ENCODE peak calls at places on chromosomes 2 and 18, in five cellular contexts. V, R, B, C and T are unnamed samples.

GRCh38 chr18:3584897-3585460 is 135.0 kb downstream of the TGIF1 start:
- DNase-seq in V (no peak), R (no peak), B (peak), C (peak), T (no peak)

GRCh38 chr2:28713582-28714292 is 37.9 kb upstream of the PPP1CB start:
- DNase-seq in V (peak), R (no peak), B (no peak), C (no peak), T (no peak)

GRCh38 chr2:28647682-28648081 is 103.9 kb upstream of the PPP1CB start:
- DNase-seq in V (no peak), R (no peak), B (no peak), C (no peak), T (no peak)

GRCh38 chr2:114354199-114354598 is 88.2 kb upstream of the DPP10 start:
- DNase-seq in V (no peak), R (no peak), B (no peak), C (no peak), T (no peak)

GRCh38 chr18:10462597-10462996 is 8.2 kb downstream of the APCDD1 start:
- DNase-seq in V (no peak), R (no peak), B (no peak), C (no peak), T (no peak)

GRCh38 chr2:16119741-16120140 is 179.4 kb downstream of the MYCN start:
- DNase-seq in V (no peak), R (no peak), B (peak), C (no peak), T (no peak)

GRCh38 chr2:41928593-41928992 is 119.2 kb upstream of the PKDCC start:
- DNase-seq in V (peak), R (no peak), B (no peak), C (no peak), T (no peak)

GRCh38 chr2:45631955-45632354 is 19.5 kb upstream of the PRKCE start:
- DNase-seq in V (no peak), R (no peak), B (no peak), C (no peak), T (no peak)

GRCh38 chr2:34734042-34734441 is 1134.9 kb upstream of the FAM98A start:
- DNase-seq in V (no peak), R (no peak), B (no peak), C (no peak), T (no peak)

GRCh38 chr2:31078579-31079105 is 59.6 kb downstream of the GALNT14 start:
- DNase-seq in V (no peak), R (no peak), B (no peak), C (no peak), T (no peak)

GRCh38 chr2:224837066-224837465 is 120.9 kb upstream of the CCDC195 start:
- DNase-seq in V (peak), R (no peak), B (no peak), C (no peak), T (no peak)

GRCh38 chr2:137943948-137944347 is 20.3 kb upstream of the HNMT start:
- DNase-seq in V (no peak), R (no peak), B (no peak), C (no peak), T (no peak)

GRCh38 chr2:109521233-109521632 is 92.5 kb downstream of the SEPTIN10 start:
- DNase-seq in V (no peak), R (no peak), B (no peak), C (no peak), T (no peak)

GRCh38 chr2:235373171-235373570 is 120.7 kb upstream of the AGAP1 start:
- DNase-seq in V (no peak), R (no peak), B (no peak), C (no peak), T (no peak)

GRCh38 chr2:138572318-138572717 is 70.7 kb downstream of the SPOPL start:
- DNase-seq in V (peak), R (no peak), B (no peak), C (no peak), T (no peak)

GRCh38 chr2:113791697-113792590 is 35.5 kb upstream of the SLC35F5 start:
- DNase-seq in V (peak), R (no peak), B (no peak), C (no peak), T (no peak)

GRCh38 chr2:79630972-79631551 is 118.2 kb downstream of the CTNNA2 start:
- DNase-seq in V (no peak), R (no peak), B (no peak), C (no peak), T (no peak)

GRCh38 chr2:189751080-189751658 is 11.4 kb downstream of the OSGEPL1 start:
- DNase-seq in V (peak), R (peak), B (peak), C (no peak), T (no peak)

GRCh38 chr2:238321467-238321866 is 1.1 kb downstream of the TRAF3IP1 start:
- DNase-seq in V (no peak), R (no peak), B (no peak), C (no peak), T (no peak)

GRCh38 chr2:151032741-151033152 is 228.9 kb downstream of the RBM43 start:
- DNase-seq in V (peak), R (no peak), B (no peak), C (peak), T (peak)

GRCh38 chr2:215612770-215613169 is 176.9 kb upstream of the FN1 start:
- DNase-seq in V (peak), R (no peak), B (no peak), C (no peak), T (peak)

GRCh38 chr18:58446661-58447060 is 182.2 kb downstream of the ALPK2 start:
- DNase-seq in V (no peak), R (no peak), B (no peak), C (no peak), T (no peak)

GRCh38 chr2:175010848-175011254 is 5.7 kb upstream of the CHN1 start:
- DNase-seq in V (peak), R (no peak), B (no peak), C (no peak), T (no peak)

GRCh38 chr2:122748552-122749011 is 993.1 kb downstream of the TSN start:
- DNase-seq in V (peak), R (no peak), B (peak), C (no peak), T (no peak)

GRCh38 chr18:58947136-58947732 is 82.6 kb downstream of the ZNF532 start:
- DNase-seq in V (no peak), R (no peak), B (no peak), C (no peak), T (no peak)

GRCh38 chr2:232523682-232524597 is 2.0 kb upstream of the CHRND start:
- DNase-seq in V (peak), R (no peak), B (peak), C (no peak), T (no peak)

GRCh38 chr18:76558881-76559667 is 64.0 kb upstream of the ZNF516 start:
- DNase-seq in V (peak), R (peak), B (peak), C (no peak), T (no peak)

GRCh38 chr2:201558232-201558631 is 85.1 kb downstream of the TMEM237 start:
- DNase-seq in V (no peak), R (no peak), B (peak), C (no peak), T (no peak)

GRCh38 chr2:205321240-205321639 is 361.1 kb upstream of the NRP2 start:
- DNase-seq in V (peak), R (no peak), B (no peak), C (no peak), T (no peak)

GRCh38 chr2:195658541-195658890 is 1.5 kb downstream of the SLC39A10 start:
- DNase-seq in V (peak), R (no peak), B (no peak), C (no peak), T (peak)

GRCh38 chr2:111116016-111116746 is 4.5 kb upstream of the BCL2L11 start:
- DNase-seq in V (no peak), R (no peak), B (no peak), C (no peak), T (no peak)

GRCh38 chr2:111117666-111118454 is 2.9 kb upstream of the BCL2L11 start:
- DNase-seq in V (peak), R (no peak), B (peak), C (peak), T (peak)

GRCh38 chr2:111119004-111119846 is 1.5 kb upstream of the BCL2L11 start:
- DNase-seq in V (no peak), R (no peak), B (peak), C (no peak), T (no peak)

GRCh38 chr2:111118455-111119003 is 2.2 kb upstream of the BCL2L11 start:
- DNase-seq in V (no peak), R (no peak), B (peak), C (no peak), T (no peak)

GRCh38 chr2:111116843-111117665 is 3.7 kb upstream of the BCL2L11 start:
- DNase-seq in V (peak), R (peak), B (peak), C (peak), T (no peak)
- H3K4me3 ChIP-seq in V (peak), R (peak), B (peak), C (peak), T (peak)

DNA sequence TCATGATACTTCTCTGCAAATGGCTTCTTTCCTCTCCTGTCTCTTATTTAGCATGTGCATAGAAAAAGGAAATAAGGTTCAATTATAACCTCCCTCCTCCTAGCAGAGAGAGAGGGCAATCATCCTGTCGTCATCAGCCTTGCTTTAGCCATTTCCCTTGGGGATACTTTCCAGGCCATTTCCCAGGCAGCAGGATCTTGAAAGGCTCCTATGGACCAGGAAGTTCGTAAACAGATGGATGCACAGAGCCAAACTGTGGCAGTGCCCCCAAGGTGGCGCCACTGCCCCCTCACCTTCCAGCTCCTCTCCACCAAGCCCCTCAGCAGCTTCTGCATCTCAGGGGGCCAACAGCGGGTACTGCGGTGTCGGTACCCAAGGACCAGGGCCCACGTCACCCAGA is 157.4 kb downstream of the DTNA start:
- DNase-seq in V (no peak), R (peak), B (peak), C (no peak), T (no peak)
- TF ChIP-seq CTCF in V (peak), R (peak), B (peak), C (peak), T (peak)

DNA sequence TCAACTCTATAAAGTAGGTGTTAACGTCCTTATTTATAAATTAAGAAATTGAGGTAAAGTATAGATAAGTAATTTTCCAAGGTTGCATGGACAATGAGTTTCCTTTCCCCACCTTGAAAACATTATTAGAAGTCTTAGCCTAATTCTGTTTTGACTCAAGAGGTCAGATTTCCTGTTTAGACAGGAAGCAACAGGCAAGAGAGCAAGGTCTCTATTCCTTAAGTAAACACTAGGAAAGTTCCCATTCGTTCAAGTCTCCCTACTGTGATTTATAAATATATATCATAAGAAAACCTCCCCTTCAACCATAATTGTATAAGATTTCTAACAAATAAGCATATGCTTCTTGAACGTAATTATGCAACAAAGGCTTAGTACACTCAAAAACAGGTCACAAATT is 40.3 kb downstream of the CLASP1 start:
- DNase-seq in V (no peak), R (no peak), B (no peak), C (no peak), T (no peak)
- H3K27ac ChIP-seq in V (no peak), R (no peak), B (no peak), C (no peak), T (no peak)

DNA sequence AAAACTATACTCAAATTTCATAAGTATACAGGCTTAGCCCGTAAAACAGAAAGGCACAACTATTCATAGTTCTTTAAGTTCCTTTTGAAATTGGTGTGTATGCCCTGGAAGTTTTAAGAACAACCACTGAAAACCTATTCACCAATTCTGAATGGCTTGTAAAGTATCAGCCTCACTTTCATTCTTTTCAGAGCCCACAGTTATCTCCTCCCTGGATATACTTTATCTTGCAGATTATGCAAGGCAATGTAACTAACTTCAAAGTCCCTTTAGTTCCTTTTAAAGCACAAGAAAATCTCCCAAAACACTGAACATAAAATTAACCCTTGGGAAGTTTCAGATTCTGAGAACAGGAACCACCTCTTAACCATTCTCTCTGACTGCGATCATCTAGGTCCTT is 1.1 kb downstream of the STRN start:
- DNase-seq in V (no peak), R (no peak), B (no peak), C (no peak), T (no peak)
- H3K4me3 ChIP-seq in V (peak), R (peak), B (peak), C (peak), T (peak)

DNA sequence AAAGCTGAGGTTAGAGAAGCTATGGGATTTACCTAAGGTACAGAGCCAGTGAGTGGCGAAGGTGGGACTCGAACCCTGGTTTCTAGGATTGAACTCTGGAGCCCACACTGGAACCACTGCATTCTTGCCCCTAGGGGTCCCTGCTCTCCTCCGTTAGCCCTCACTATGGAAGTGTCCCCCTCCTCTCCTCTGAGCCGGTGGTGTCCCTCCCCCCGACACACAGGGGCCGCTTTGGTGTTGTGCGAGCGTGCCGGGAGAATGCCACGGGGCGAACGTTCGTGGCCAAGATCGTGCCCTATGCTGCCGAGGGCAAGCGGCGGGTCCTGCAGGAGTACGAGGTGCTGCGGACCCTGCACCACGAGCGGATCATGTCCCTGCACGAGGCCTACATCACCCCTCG is 8.5 kb upstream of the GMPPA start:
- DNase-seq in V (no peak), R (no peak), B (peak), C (no peak), T (no peak)
- TF ChIP-seq CTCF in V (no peak), R (peak), B (peak), C (peak), T (no peak)